ENCODE peak calls at places on chromosomes 11 and 22, in nine cellular contexts. O is trophoblast cell; B is transverse colon; N is pancreas; A is ovary; E is lower lobe of right lung; I is CD8-positive, alpha-beta T cell; L is H9; R is iPS DF 6.9. H is an unnamed sample. For H3K9me3, the result is how much of the 10 kb centered on the place peaks cover.

GRCh38 chr22:17726561-17727243 is 47.6 kb downstream of the BID start:
- DNase-seq in O (peak), A (no peak), E (no peak), L (no peak), I (no peak), N (no peak), R (no peak), B (no peak), H (no peak)

GRCh38 chr22:40890881-40891280 is 29.0 kb upstream of the DNAJB7 start:
- DNase-seq in I (no peak), E (no peak), N (no peak), R (no peak), O (no peak), A (no peak), B (no peak), L (no peak), H (no peak)

GRCh38 chr22:31812977-31813605 is 59.3 kb downstream of the DEPDC5 start:
- DNase-seq in N (no peak), B (no peak), E (no peak), R (no peak), I (no peak), L (no peak), A (no peak), O (no peak), H (no peak)

GRCh38 chr11:64001552-64002427 is 15.6 kb downstream of the OTUB1 start:
- DNase-seq in I (no peak), O (peak), R (no peak), N (no peak), B (no peak), A (no peak), E (no peak), L (no peak), H (no peak)

GRCh38 chr11:112281776-112282175 is 21.1 kb upstream of the PLET1 start:
- DNase-seq in O (no peak), E (no peak), I (no peak), A (no peak), N (no peak), B (peak), R (no peak), L (no peak), H (no peak)

GRCh38 chr11:132008872-132009271 is 638.5 kb downstream of the NTM start:
- DNase-seq in N (no peak), B (no peak), R (no peak), I (no peak), A (no peak), E (no peak), O (no peak), L (no peak), H (no peak)

GRCh38 chr11:17350455-17351170 is 987 bp upstream of the NCR3LG1 start:
- DNase-seq in L (no peak), R (no peak), N (no peak), I (no peak), O (peak), B (no peak), E (no peak), A (no peak), H (no peak)

GRCh38 chr22:31127181-31127772 is 4.5 kb downstream of the INPP5J start:
- DNase-seq in L (peak), E (no peak), I (no peak), N (no peak), R (no peak), A (no peak), B (no peak), O (no peak), H (no peak)

GRCh38 chr11:2977113-2977512 is 15.0 kb downstream of the NAP1L4 start:
- DNase-seq in L (no peak), A (no peak), N (no peak), E (no peak), B (no peak), I (no peak), R (no peak), O (no peak), H (no peak)

GRCh38 chr11:123509737-123510578 is 79.9 kb downstream of the GRAMD1B start:
- DNase-seq in A (no peak), N (no peak), I (no peak), O (no peak), L (peak), R (peak), B (no peak), E (no peak), H (no peak)

GRCh38 chr11:130633466-130633865 is 185.0 kb downstream of the ADAMTS15 start:
- DNase-seq in A (no peak), E (no peak), O (peak), I (no peak), B (no peak), L (no peak), N (no peak), R (no peak), H (no peak)

GRCh38 chr11:69257838-69258658 is 35.9 kb upstream of the MYEOV start:
- DNase-seq in A (no peak), N (no peak), O (no peak), L (peak), I (no peak), R (no peak), E (no peak), B (no peak), H (no peak)

GRCh38 chr22:35430897-35431322 is 31.0 kb downstream of the MCM5 start:
- DNase-seq in E (peak), B (peak), N (peak), A (peak), L (peak), R (peak), I (peak), O (peak), H (peak)

GRCh38 chr11:1755344-1756023 is 5.1 kb upstream of the IFITM10 start:
- DNase-seq in N (peak), B (no peak), R (no peak), L (no peak), A (no peak), I (no peak), E (peak), O (no peak), H (no peak)

GRCh38 chr11:30364139-30364875 is 41.4 kb downstream of the ARL14EP start:
- DNase-seq in L (no peak), N (no peak), E (no peak), I (no peak), O (no peak), B (no peak), R (no peak), A (no peak), H (no peak)

GRCh38 chr11:19970944-19971343 is 189.3 kb downstream of the DBX1 start:
- DNase-seq in R (no peak), I (no peak), N (no peak), B (no peak), E (no peak), O (peak), L (no peak), A (no peak), H (no peak)

GRCh38 chr22:50271519-50271970 is 1.4 kb upstream of the MAPK11 start:
- DNase-seq in E (no peak), L (peak), N (no peak), I (peak), R (no peak), A (peak), O (peak), B (peak), H (peak)

GRCh38 chr22:23384451-23384850 is 195.6 kb downstream of the IGLL1 start:
- DNase-seq in L (no peak), A (peak), E (peak), N (peak), B (no peak), R (no peak), I (no peak), O (no peak), H (no peak)

GRCh38 chr22:42919199-42919598 is 62.1 kb upstream of the ARFGAP3 start:
- DNase-seq in R (no peak), N (no peak), L (no peak), B (no peak), A (no peak), O (peak), E (no peak), I (no peak), H (no peak)

GRCh38 chr11:92678212-92678611 is 291.2 kb upstream of the MTNR1B start:
- DNase-seq in A (no peak), B (no peak), I (no peak), O (no peak), E (no peak), R (no peak), N (no peak), L (no peak), H (no peak)

GRCh38 chr22:40498454-40499186 is 128.2 kb downstream of the SGSM3 start:
- DNase-seq in N (no peak), O (peak), B (no peak), A (no peak), L (no peak), E (no peak), R (no peak), I (no peak), H (no peak)

GRCh38 chr11:3807856-3808845 is at the start of gene PGAP2:
- DNase-seq in B (peak), E (peak), A (peak), O (peak), L (peak), R (no peak), N (peak), I (peak), H (peak)

GRCh38 chr11:60951909-60952741 is at the start of gene SLC15A3:
- DNase-seq in E (peak), O (peak), R (no peak), N (no peak), I (peak), B (peak), L (peak), A (peak), H (peak)

GRCh38 chr11:104784684-104785460 is 113.4 kb downstream of the CASP12 start:
- DNase-seq in N (no peak), L (no peak), E (no peak), R (no peak), I (no peak), A (no peak), O (peak), B (no peak), H (no peak)

GRCh38 chr11:100855466-100856067 is 168.5 kb downstream of the ARHGAP42 start:
- DNase-seq in R (no peak), O (peak), L (no peak), B (no peak), E (no peak), A (no peak), N (no peak), I (no peak), H (peak)

GRCh38 chr11:122853971-122854446 is 15.7 kb downstream of the CRTAM start:
- DNase-seq in A (peak), I (peak), O (peak), N (no peak), L (peak), B (peak), E (no peak), R (peak), H (peak)

GRCh38 chr11:83521647-83522596 is 235.8 kb upstream of the CCDC90B start:
- DNase-seq in A (no peak), L (peak), I (no peak), R (peak), E (no peak), O (no peak), B (no peak), N (no peak), H (no peak)

GRCh38 chr11:9315078-9315688 is 790 bp upstream of the TMEM41B start:
- DNase-seq in N (no peak), A (peak), L (no peak), B (peak), O (no peak), R (no peak), E (peak), I (no peak), H (peak)

GRCh38 chr22:46031965-46032851 is 55.2 kb upstream of the WNT7B start:
- DNase-seq in R (no peak), L (no peak), B (no peak), N (peak), E (peak), A (peak), I (no peak), O (no peak), H (no peak)

DNA sequence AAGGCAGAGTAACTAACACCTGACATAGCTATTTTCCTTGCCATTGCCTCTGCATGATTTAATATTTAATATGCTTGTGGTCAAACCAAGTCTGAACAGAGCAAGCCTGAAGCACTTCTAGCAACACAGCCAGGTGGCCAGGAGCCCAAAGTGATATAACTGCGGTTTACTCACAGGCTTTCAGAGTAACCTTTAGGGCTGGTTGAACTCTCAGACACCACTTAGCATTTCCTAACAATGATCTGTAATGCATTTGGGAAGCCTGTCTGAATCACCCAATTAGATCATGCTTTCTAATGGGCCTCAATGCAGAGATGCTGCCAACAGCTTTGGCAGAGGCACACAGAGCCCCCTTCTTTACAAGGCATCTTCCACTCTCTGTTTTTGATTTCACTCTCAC is 96.1 kb downstream of the FDX1 start:
- DNase-seq in N (no peak), R (no peak), L (no peak), E (no peak), O (no peak), A (no peak), I (no peak), B (no peak), H (peak)
- H3K9me3 ChIP-seq in N (under half), R (under half), L (under half), E (under half), O (under half), A (under half), I (under half), B (under half), H (under half)

DNA sequence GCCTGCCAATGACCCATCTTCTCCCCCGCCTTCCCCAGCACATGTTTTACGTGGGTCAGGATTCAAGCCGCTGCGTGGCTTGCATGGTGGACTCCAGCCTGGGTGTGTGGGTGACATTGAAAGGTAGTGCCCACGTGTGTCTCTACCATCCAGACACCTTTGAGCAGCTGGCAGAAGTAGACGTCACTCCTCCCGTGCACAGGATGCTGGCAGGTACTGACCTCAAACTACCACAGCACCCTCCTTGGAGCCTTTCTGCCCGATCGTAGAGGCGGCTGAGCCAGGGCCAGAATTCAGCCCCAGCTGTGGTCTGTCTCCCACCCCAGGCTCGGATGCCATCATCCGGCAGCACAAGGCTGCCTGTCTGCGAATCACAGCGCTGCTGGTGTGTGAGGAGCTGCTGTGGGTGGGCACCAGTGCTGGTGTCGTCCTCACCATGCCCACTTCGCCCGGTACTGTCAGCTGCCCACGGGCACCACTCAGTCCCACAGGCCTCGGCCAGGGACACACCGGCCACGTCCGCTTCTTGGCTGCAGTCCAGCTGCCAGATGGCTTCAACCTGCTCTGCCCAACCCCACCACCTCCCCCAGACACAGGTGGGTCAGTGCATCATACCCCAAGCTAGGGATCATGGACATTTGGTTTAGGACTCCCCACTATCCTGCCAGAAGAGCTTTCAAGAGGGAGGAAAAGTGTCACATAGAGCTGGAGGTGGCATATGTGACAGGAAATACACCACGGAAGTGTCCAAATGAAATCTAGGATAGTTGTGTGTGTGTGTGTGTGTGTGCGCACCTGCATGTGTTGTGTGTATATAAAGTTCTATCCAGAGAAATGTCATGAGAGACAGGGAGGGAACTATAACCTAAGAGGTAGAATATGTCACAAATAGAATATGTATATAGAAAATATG is 10.6 kb upstream of the RELT start:
- DNase-seq in B (no peak), L (no peak), O (no peak), R (no peak), E (no peak), I (no peak), A (no peak), N (peak), H (no peak)
- H3K9me3 ChIP-seq in B (under half), L (under half), O (under half), R (under half), E (under half), I (under half), A (under half), N (under half), H (under half)

GRCh38 chr22:48675141-48675827 is 1152.4 kb downstream of the BRD1 start:
- DNase-seq in O (no peak), B (no peak), L (no peak), R (no peak), N (no peak), A (no peak), I (no peak), E (no peak), H (no peak)
- H3K9me3 ChIP-seq in O (under half), B (under half), L (under half), R (under half), N (under half), A (under half), I (under half), E (under half), H (under half)

GRCh38 chr22:48605856-48606255 is 1221.8 kb downstream of the BRD1 start:
- DNase-seq in L (no peak), R (no peak), E (no peak), B (no peak), N (no peak), I (no peak), O (no peak), A (no peak), H (peak)
- H3K9me3 ChIP-seq in L (under half), R (under half), E (under half), B (under half), N (under half), I (under half), O (under half), A (under half), H (under half)

DNA sequence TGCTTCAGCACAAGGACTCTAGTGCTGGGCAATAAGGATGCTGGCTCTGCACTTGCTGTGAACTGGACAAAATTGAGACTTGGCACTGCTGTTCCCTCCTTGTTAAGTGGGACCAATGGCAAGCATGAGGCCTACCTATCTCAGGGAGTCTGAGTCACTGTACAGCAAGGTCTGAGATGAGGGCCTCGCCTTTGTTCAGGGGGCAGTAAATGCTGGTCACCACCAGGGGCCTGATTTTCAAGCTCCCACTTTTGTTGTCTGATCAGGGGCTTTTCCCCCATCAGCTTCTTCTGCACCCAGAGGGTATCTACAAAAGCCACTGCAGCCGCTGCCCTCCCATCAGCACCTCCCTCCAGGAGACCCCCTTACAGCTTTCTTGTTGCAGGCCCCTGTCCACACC is 22.8 kb downstream of the DHCR7 start:
- DNase-seq in L (no peak), A (no peak), O (no peak), N (no peak), R (no peak), E (no peak), I (no peak), B (no peak), H (no peak)
- H3K9me3 ChIP-seq in L (under half), A (under half), O (under half), N (under half), R (under half), E (under half), I (under half), B (under half), H (under half)

DNA sequence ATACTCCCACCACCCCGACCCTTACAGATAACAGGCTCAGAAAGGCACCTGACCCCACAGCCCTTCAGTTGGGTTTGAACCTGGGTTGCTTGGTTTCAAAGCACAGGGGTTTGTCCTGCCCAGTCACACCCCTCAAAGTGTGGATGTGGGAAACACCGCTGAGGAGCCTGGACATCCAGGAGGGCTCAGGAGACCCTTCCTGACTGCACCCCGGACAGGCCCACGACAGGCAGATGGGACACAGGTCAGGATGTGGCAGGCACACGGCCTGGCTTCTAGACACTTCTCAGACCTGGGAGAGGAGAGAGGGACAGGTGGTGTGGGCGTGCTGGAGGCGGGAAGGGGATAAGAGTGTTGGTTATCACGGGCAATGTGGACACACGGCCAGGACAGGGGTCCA is 932.3 kb downstream of the BRD1 start:
- DNase-seq in O (no peak), B (no peak), L (no peak), N (no peak), R (no peak), E (no peak), I (no peak), A (no peak), H (no peak)
- H3K9me3 ChIP-seq in O (under half), B (under half), L (under half), N (under half), R (half or more), E (under half), I (under half), A (under half), H (under half)

GRCh38 chr22:47370448-47371262 is 608.2 kb downstream of the TBC1D22A start:
- DNase-seq in L (no peak), B (no peak), I (no peak), A (no peak), R (no peak), E (peak), O (no peak), N (no peak), H (peak)
- H3K9me3 ChIP-seq in L (half or more), B (under half), I (under half), A (under half), R (under half), E (under half), O (half or more), N (under half), H (under half)

GRCh38 chr11:86067230-86068137 is 1.4 kb downstream of the PICALM start:
- DNase-seq in E (no peak), O (peak), L (no peak), I (no peak), N (no peak), A (no peak), B (no peak), R (no peak), H (peak)

GRCh38 chr11:86068138-86068861 is 584 bp downstream of the PICALM start:
- DNase-seq in N (peak), A (peak), B (peak), I (peak), L (peak), O (peak), R (no peak), E (peak), H (peak)

GRCh38 chr11:86069408-86070086 is 663 bp upstream of the PICALM start:
- DNase-seq in B (peak), L (peak), N (no peak), I (no peak), O (peak), R (peak), E (no peak), A (no peak), H (no peak)

GRCh38 chr11:86070435-86071056 is 1.7 kb upstream of the PICALM start:
- DNase-seq in B (no peak), O (peak), L (no peak), R (no peak), E (no peak), I (no peak), A (no peak), N (no peak), H (no peak)

DNA sequence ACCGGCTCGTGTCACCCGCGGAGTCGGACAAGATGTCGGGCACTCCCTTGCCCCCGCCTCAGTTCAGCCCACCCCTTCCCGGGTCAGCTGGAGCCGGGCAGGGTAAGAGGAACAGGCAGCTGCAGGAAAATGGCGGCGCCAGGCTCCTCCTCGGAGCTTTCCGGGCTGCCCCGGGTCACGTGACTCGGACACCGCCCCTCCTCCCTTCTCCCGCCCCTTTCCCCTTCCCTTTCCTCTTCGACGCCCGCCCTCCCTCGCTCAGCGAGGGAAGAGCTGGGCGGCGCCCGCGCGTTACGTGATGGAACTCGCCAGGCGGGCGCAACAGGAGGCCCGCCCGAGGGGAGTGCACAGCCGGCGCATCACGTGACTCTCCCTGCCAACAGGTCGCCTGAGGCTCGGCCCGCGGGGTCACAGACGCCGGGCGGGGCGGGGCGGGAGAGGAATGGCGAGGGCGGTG is at the start of gene PICALM:
- DNase-seq in N (peak), O (peak), E (peak), L (peak), A (peak), B (peak), I (peak), R (peak), H (peak)
- H3K9me3 ChIP-seq in N (under half), O (under half), E (under half), L (under half), A (under half), B (under half), I (under half), R (under half), H (under half)

GRCh38 chr11:108203075-108203474 is 19.4 kb downstream of the NPAT start:
- DNase-seq in B (no peak), N (no peak), R (no peak), I (no peak), A (no peak), E (no peak), O (no peak), L (no peak), H (no peak)
- H3K9me3 ChIP-seq in B (under half), N (under half), R (under half), I (under half), A (under half), E (under half), O (under half), L (under half), H (under half)